ENCODE peak calls at places on chromosomes 12 and 14, in four cellular contexts. E, Y, M and S are unnamed samples.

GRCh38 chr14:97704316-97704715 is 907.1 kb downstream of the VRK1 start:
- DNase-seq in Y (no peak), E (no peak), M (no peak), S (no peak)

GRCh38 chr12:50641566-50641965 is 122.3 kb upstream of the ATF1 start:
- DNase-seq in Y (no peak), E (no peak), M (no peak), S (no peak)

GRCh38 chr14:93977790-93978581 is 1.6 kb upstream of the ASB2 start:
- DNase-seq in E (no peak), M (peak), Y (no peak), S (no peak)

GRCh38 chr12:121334513-121335343 is 17.5 kb downstream of the ANAPC5 start:
- DNase-seq in E (no peak), M (peak), Y (peak), S (peak)

GRCh38 chr14:31834616-31835015 is 242.5 kb upstream of the ARHGAP5 start:
- DNase-seq in E (no peak), Y (no peak), M (no peak), S (no peak)

GRCh38 chr14:52949711-52950409 is 990 bp downstream of the FERMT2 start:
- DNase-seq in Y (no peak), E (no peak), M (no peak), S (no peak)

GRCh38 chr12:124551268-124552144 is 15.9 kb downstream of the NCOR2 start:
- DNase-seq in E (no peak), M (no peak), Y (no peak), S (no peak)

GRCh38 chr14:23094666-23095195 is at the start of gene ACIN1:
- DNase-seq in E (peak), M (peak), Y (peak), S (no peak)

GRCh38 chr12:29153231-29153630 is 4.2 kb downstream of the FAR2 start:
- DNase-seq in Y (no peak), E (no peak), M (no peak), S (no peak)

GRCh38 chr12:45388545-45388944 is 172.7 kb downstream of the ANO6 start:
- DNase-seq in Y (peak), M (peak), E (no peak), S (peak)

GRCh38 chr14:68972507-68973272 is 6.4 kb downstream of the ACTN1 start:
- DNase-seq in Y (peak), M (no peak), E (no peak), S (no peak)

GRCh38 chr12:42961395-42961794 is 371.8 kb upstream of the PRICKLE1 start:
- DNase-seq in Y (peak), E (no peak), M (no peak), S (peak)

GRCh38 chr14:106842687-106843086 is 1316.3 kb downstream of the TMEM121 start:
- DNase-seq in Y (no peak), M (peak), E (no peak), S (no peak)

GRCh38 chr12:88431245-88431644 is 149.0 kb downstream of the KITLG start:
- DNase-seq in E (no peak), M (peak), Y (no peak), S (no peak)

GRCh38 chr12:6742833-6743232 is 10.1 kb downstream of the MLF2 start:
- DNase-seq in M (no peak), E (no peak), Y (no peak), S (no peak)
- H3K4me3 ChIP-seq in M (no peak), E (no peak), Y (no peak), S (no peak)

GRCh38 chr14:27995688-27996087 is 770.9 kb upstream of the FOXG1 start:
- DNase-seq in M (no peak), E (no peak), Y (no peak), S (no peak)
- H3K4me3 ChIP-seq in M (no peak), E (no peak), Y (no peak), S (no peak)

DNA sequence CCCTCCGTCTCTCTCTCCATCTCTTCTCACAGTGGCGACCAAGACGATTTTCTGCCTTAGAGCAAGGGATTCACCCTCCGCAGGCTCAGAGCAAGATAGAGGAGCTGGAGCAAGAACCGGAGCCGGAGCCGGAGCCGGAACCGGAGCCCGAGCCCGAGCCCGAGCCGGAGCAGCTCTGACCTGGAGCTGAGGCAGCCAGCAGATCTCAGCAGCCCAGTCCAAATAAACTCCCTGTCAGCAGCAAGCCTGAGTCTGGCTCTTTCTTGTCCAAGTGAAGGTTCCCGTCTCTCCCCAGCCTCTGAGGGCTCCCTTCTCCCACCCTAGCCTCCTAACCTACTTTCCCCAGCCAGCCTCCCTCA is 5.9 kb downstream of the LAG3 start:
- DNase-seq in Y (no peak), M (no peak), E (no peak), S (no peak)
- H3K4me3 ChIP-seq in Y (peak), M (no peak), E (peak), S (peak)

DNA sequence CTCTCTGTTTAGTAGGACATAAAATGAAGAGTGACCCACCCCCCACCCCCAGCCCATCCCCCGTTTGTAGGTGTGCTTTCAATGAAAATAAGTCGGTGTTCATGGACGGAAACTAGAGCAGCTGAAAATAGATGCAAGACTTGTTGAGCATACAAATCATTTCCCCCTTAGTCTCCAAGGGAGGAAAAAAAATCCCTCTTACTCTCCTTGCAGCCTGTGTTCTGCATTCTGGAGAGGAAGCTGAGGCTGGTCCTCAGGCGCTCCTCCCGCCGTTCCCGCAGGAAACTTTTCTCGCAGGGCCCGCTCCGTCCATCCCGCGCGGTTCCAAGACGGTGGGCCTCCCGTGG is 259.0 kb upstream of the E2F7 start:
- DNase-seq in M (no peak), E (no peak), Y (no peak), S (no peak)
- H3K4me3 ChIP-seq in M (peak), E (peak), Y (peak), S (peak)

DNA sequence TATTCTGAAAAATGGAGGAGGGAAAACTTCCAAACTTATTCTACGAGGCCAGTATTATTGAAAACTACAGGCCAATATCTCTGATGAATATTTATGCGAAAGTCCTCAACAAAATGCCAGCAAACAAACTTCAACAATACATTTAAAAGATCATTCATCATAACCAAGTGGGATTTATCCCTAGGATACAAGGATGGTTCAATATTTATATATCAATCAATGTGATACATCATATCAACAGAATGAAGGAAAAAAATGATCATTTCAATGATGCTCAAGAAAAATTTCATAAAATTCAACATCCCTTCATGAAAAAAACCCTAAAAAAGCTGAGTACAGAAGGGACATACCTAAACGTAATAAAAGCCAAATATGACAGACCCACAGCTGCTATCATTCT is 45.9 kb upstream of the LMNTD1 start:
- DNase-seq in Y (no peak), E (no peak), M (no peak), S (no peak)
- H3K4me3 ChIP-seq in Y (no peak), E (no peak), M (no peak), S (no peak)

GRCh38 chr12:53492188-53492587 is 7.1 kb downstream of the MAP3K12 start:
- DNase-seq in E (no peak), M (no peak), Y (no peak), S (no peak)
- H3K4me3 ChIP-seq in E (peak), M (no peak), Y (peak), S (peak)